ENCODE peak calls at places on chromosomes 16 and 17, in eight cellular contexts. U, G, Q, Y, H, N, L and J are unnamed samples.

GRCh38 chr17:78013683-78014467 is 55.4 kb downstream of the TNRC6C start:
- DNase-seq in U (peak; percentile 45), G (peak; percentile 69), Q (no peak), Y (peak; percentile 51), H (peak; percentile 89), N (peak; percentile 60), L (no peak), J (peak; percentile 87)

GRCh38 chr17:57600092-57600491 is 145.0 kb downstream of the CCDC182 start:
- DNase-seq in U (peak; percentile 45), G (no peak), Q (no peak), Y (no peak), H (peak; percentile 61), N (peak; percentile 71), L (no peak), J (peak; percentile 47)

GRCh38 chr17:57084802-57085447 is at the start of gene AKAP1:
- DNase-seq in U (peak; percentile 96), G (peak; percentile 96), Q (peak; percentile 99), Y (peak; percentile 70), H (peak; percentile 96), N (peak; percentile 93), L (peak; percentile 98), J (peak; percentile 96)

GRCh38 chr17:79338142-79338541 is 263.5 kb downstream of the ENGASE start:
- DNase-seq in U (no peak), G (no peak), Q (peak; percentile 22), Y (no peak), H (no peak), N (no peak), L (peak; percentile 2), J (no peak)

GRCh38 chr16:58814348-58814801 is 80.3 kb upstream of the GOT2 start:
- DNase-seq in U (no peak), G (peak; percentile 34), Q (no peak), Y (peak; percentile 2), H (peak; percentile 54), N (peak; percentile 34), L (no peak), J (peak; percentile 58)

GRCh38 chr17:73249700-73250099 is 12.0 kb downstream of the CPSF4L start:
- DNase-seq in U (no peak), G (no peak), Q (no peak), Y (no peak), H (no peak), N (no peak), L (no peak), J (no peak)

GRCh38 chr16:20897253-20897896 is 2.8 kb downstream of the DCUN1D3 start:
- DNase-seq in U (no peak), G (no peak), Q (no peak), Y (no peak), H (peak; percentile 70), N (no peak), L (no peak), J (peak; percentile 77)

GRCh38 chr16:64974381-64974780 is 147.5 kb downstream of the CDH11 start:
- DNase-seq in U (no peak), G (no peak), Q (no peak), Y (no peak), H (no peak), N (no peak), L (no peak), J (no peak)

GRCh38 chr16:89498839-89499238 is 8.5 kb upstream of the ANKRD11 start:
- DNase-seq in U (no peak), G (no peak), Q (peak; percentile 82), Y (no peak), H (no peak), N (no peak), L (peak; percentile 37), J (no peak)

GRCh38 chr17:66740226-66740625 is 94.7 kb upstream of the CACNG5 start:
- DNase-seq in U (no peak), G (no peak), Q (no peak), Y (no peak), H (no peak), N (no peak), L (no peak), J (no peak)

GRCh38 chr16:82059983-82060421 is 24.9 kb downstream of the HSD17B2 start:
- DNase-seq in U (no peak), G (no peak), Q (no peak), Y (no peak), H (no peak), N (no peak), L (no peak), J (no peak)

GRCh38 chr17:78568494-78569115 is 8.6 kb downstream of the DNAH17 start:
- DNase-seq in U (no peak), G (peak; percentile 35), Q (no peak), Y (no peak), H (peak; percentile 68), N (peak; percentile 42), L (no peak), J (peak; percentile 70)

GRCh38 chr16:734981-735881 is 5.6 kb downstream of the CIAO3 start:
- DNase-seq in U (no peak), G (no peak), Q (no peak), Y (no peak), H (no peak), N (no peak), L (no peak), J (no peak)

GRCh38 chr16:17215306-17215705 is 255.5 kb downstream of the XYLT1 start:
- DNase-seq in U (no peak), G (no peak), Q (no peak), Y (no peak), H (no peak), N (no peak), L (no peak), J (no peak)

GRCh38 chr17:4583206-4583605 is 1.1 kb upstream of the SMTNL2 start:
- DNase-seq in U (no peak), G (no peak), Q (no peak), Y (no peak), H (no peak), N (no peak), L (no peak), J (no peak)

GRCh38 chr17:4584125-4584834 is at the start of gene SMTNL2:
- DNase-seq in U (no peak), G (no peak), Q (peak; percentile 88), Y (no peak), H (peak; percentile 32), N (no peak), L (peak; percentile 41), J (no peak)

GRCh38 chr17:4584835-4585187 is 482 bp downstream of the SMTNL2 start:
- DNase-seq in U (no peak), G (no peak), Q (peak; percentile 82), Y (no peak), H (no peak), N (no peak), L (no peak), J (no peak)

GRCh38 chr17:4582691-4583090 is 1.6 kb upstream of the SMTNL2 start:
- DNase-seq in U (no peak), G (no peak), Q (no peak), Y (no peak), H (no peak), N (no peak), L (no peak), J (no peak)

GRCh38 chr17:4583796-4584124 is 569 bp upstream of the SMTNL2 start:
- DNase-seq in U (no peak), G (no peak), Q (no peak), Y (no peak), H (peak; percentile 40), N (no peak), L (no peak), J (no peak)
- TF ChIP-seq CTCF in U (no peak), G (no peak), Q (no peak), Y (peak; percentile 45), H (peak; percentile 49), N (no peak), L (no peak), J (peak; percentile 28)

GRCh38 chr17:45145035-45145389 is 3.3 kb upstream of the HEXIM1 start:
- DNase-seq in U (no peak), G (no peak), Q (peak; percentile 79), Y (no peak), H (no peak), N (no peak), L (no peak), J (no peak)

GRCh38 chr17:45146166-45146565 is 2.1 kb upstream of the HEXIM1 start:
- DNase-seq in U (no peak), G (no peak), Q (peak; percentile 80), Y (no peak), H (no peak), N (no peak), L (peak; percentile 66), J (no peak)

GRCh38 chr17:45143101-45143670 is 5.1 kb upstream of the HEXIM1 start:
- DNase-seq in U (no peak), G (no peak), Q (peak; percentile 60), Y (no peak), H (no peak), N (no peak), L (no peak), J (no peak)

GRCh38 chr17:45144199-45145034 is 3.9 kb upstream of the HEXIM1 start:
- DNase-seq in U (no peak), G (peak; percentile 40), Q (peak; percentile 90), Y (no peak), H (peak; percentile 75), N (no peak), L (peak; percentile 73), J (no peak)

DNA sequence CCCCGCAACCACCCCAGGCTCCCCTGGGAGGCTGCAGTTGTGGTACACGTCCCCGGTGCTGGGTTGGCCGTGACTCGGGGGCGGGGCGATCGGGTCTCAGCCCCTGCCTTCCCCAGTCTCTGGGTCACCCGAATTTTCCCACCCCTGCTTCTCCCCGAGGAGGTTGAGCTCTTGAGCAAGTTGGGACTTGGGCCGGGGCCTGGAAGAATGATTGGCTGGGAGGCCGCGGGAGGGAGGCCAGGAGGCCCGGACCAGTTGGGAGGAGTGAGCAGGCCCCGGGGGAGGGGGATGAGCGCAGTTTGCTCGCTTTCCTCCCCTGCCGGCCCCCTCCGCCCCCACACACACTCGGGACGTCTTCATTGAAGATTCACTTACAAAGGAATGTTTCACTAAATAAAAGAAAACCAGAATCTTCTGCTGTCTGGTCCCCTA is 4.5 kb upstream of the HEXIM1 start:
- DNase-seq in U (peak; percentile 72), G (peak; percentile 77), Q (peak; percentile 97), Y (no peak), H (peak; percentile 97), N (no peak), L (peak; percentile 87), J (peak; percentile 85)
- H3K4me3 ChIP-seq in U (peak overlapping the region; percentile 53), G (no peak overlapping the region), Q (no peak overlapping the region), Y (peak overlapping the region; percentile 48), H (no peak overlapping the region), N (no peak overlapping the region), L (no peak overlapping the region), J (peak overlapping the region; percentile 37)

DNA sequence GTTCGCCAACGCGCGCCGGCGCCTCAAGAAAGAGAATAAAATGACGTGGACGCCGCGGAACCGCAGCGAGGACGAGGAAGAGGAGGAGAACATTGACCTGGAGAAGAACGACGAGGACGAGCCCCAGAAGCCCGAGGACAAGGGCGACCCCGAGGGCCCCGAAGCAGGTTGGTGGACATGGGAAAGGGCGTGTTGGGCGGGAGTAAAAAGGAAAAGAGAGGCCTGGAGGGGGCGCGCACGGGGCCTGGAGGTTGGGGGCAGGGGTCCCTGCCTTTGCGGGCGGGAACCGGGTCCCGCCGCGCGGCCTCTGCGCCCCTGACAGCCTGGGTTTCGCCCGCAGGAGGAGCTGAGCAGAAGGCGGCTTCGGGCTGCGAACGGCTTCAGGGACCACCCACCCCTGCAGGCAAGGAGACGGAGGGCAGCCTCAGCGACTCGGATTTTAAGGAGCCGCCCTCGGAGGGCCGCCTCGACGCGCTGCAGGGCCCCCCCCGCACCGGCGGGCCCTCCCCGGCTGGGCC is 2.1 kb downstream of the IRX5 start:
- DNase-seq in U (no peak), G (no peak), Q (peak; percentile 72), Y (no peak), H (no peak), N (no peak), L (no peak), J (no peak)
- TF ChIP-seq CTCF in U (no peak), G (no peak), Q (no peak), Y (no peak), H (no peak), N (no peak), L (no peak), J (no peak)

GRCh38 chr16:26118575-26118974 is 426.8 kb downstream of the HS3ST4 start:
- DNase-seq in U (no peak), G (no peak), Q (no peak), Y (no peak), H (no peak), N (no peak), L (no peak), J (no peak)
- H3K4me3 ChIP-seq in U (no peak overlapping the region), G (no peak overlapping the region), Q (no peak overlapping the region), Y (no peak overlapping the region), H (no peak overlapping the region), N (no peak overlapping the region), L (no peak overlapping the region), J (no peak overlapping the region)